ENCODE peak calls at places on chromosome 16, in seven cellular contexts. K, C, B, D, N, P and G are unnamed samples.

GRCh38 chr16:84919751-84920150 is 91.6 kb downstream of the ZDHHC7 start:
- DNase-seq in K (no peak), C (no peak), B (no peak), D (no peak), N (no peak), P (no peak), G (no peak)

GRCh38 chr16:50884066-50884860 is 142.4 kb downstream of the CYLD start:
- DNase-seq in K (peak; percentile 12), C (no peak), B (no peak), D (no peak), N (no peak), P (peak; percentile 63), G (no peak)

GRCh38 chr16:48426244-48427135 is 41.3 kb upstream of the SIAH1 start:
- DNase-seq in K (no peak), C (peak; percentile 43), B (peak; percentile 29), D (peak; percentile 24), N (no peak), P (no peak), G (no peak)

GRCh38 chr16:10964891-10965326 is 20.5 kb downstream of the CLEC16A start:
- DNase-seq in K (peak; percentile 43), C (no peak), B (no peak), D (no peak), N (no peak), P (no peak), G (no peak)

GRCh38 chr16:87549627-87550509 is 52.4 kb upstream of the JPH3 start:
- DNase-seq in K (no peak), C (no peak), B (no peak), D (no peak), N (no peak), P (no peak), G (no peak)

GRCh38 chr16:87279094-87279658 is 38.0 kb downstream of the C16orf95 start:
- DNase-seq in K (no peak), C (no peak), B (no peak), D (no peak), N (no peak), P (no peak), G (no peak)

GRCh38 chr16:72666267-72666666 is 381.7 kb downstream of the ZFHX3 start:
- DNase-seq in K (no peak), C (peak; percentile 21), B (no peak), D (no peak), N (no peak), P (no peak), G (no peak)

GRCh38 chr16:84795338-84796053 is 24.3 kb upstream of the CRISPLD2 start:
- DNase-seq in K (no peak), C (peak; percentile 99), B (peak; percentile 87), D (peak; percentile 92), N (no peak), P (no peak), G (no peak)

GRCh38 chr16:23821875-23822688 is 13.7 kb upstream of the PRKCB start:
- DNase-seq in K (no peak), C (no peak), B (no peak), D (no peak), N (no peak), P (no peak), G (no peak)

GRCh38 chr16:82649766-82650165 is 23.0 kb downstream of the CDH13 start:
- DNase-seq in K (no peak), C (no peak), B (no peak), D (no peak), N (no peak), P (no peak), G (no peak)

GRCh38 chr16:29663829-29664132 is 734 bp downstream of the SPN start:
- DNase-seq in K (no peak), C (no peak), B (no peak), D (no peak), N (no peak), P (no peak), G (no peak)

GRCh38 chr16:27532088-27532810 is 17.5 kb downstream of the GTF3C1 start:
- DNase-seq in K (no peak), C (no peak), B (no peak), D (no peak), N (no peak), P (no peak), G (no peak)

GRCh38 chr16:85326794-85327181 is 214.5 kb upstream of the CIBAR2 start:
- DNase-seq in K (no peak), C (no peak), B (no peak), D (no peak), N (no peak), P (no peak), G (no peak)

GRCh38 chr16:89326721-89327120 is 109.2 kb downstream of the ZNF778 start:
- DNase-seq in K (no peak), C (no peak), B (no peak), D (no peak), N (no peak), P (no peak), G (no peak)

GRCh38 chr16:57156351-57156703 is 29.5 kb downstream of the PSME3IP1 start:
- DNase-seq in K (no peak), C (no peak), B (no peak), D (no peak), N (no peak), P (no peak), G (no peak)

GRCh38 chr16:69798466-69798865 is 36.3 kb downstream of the WWP2 start:
- DNase-seq in K (no peak), C (peak; percentile 21), B (no peak), D (peak; percentile 30), N (no peak), P (no peak), G (no peak)

GRCh38 chr16:29820730-29821662 is 734 bp downstream of the MVP start:
- DNase-seq in K (peak; percentile 43), C (peak; percentile 23), B (peak; percentile 50), D (peak; percentile 60), N (no peak), P (no peak), G (no peak)